ENCODE peak calls at places on chromosomes 12 and 14, in five cellular contexts. W is PC-3; M is CD8-positive, alpha-beta T cell; R is GM23248; G is right atrium auricular region. I is an unnamed sample.

GRCh38 chr14:52333823-52334657 is 19.9 kb downstream of the PTGER2 start:
- DNase-seq in M (no peak), R (peak; percentile 29), G (no peak), W (no peak), I (no peak)

GRCh38 chr12:52865090-52865944 is 16.5 kb upstream of the KRT78 start:
- DNase-seq in R (peak; percentile 80), M (no peak), W (peak; percentile 87), G (peak; percentile 75), I (peak; percentile 86)

GRCh38 chr12:68138480-68138879 is 21.1 kb downstream of the IFNG start:
- DNase-seq in W (no peak), M (no peak), R (no peak), G (no peak), I (no peak)

GRCh38 chr12:108694812-108695278 is 36.5 kb downstream of the CORO1C start:
- DNase-seq in R (peak; percentile 51), W (peak; percentile 69), M (no peak), G (no peak), I (no peak)

GRCh38 chr14:37889087-37889486 is 293.7 kb downstream of the TTC6 start:
- DNase-seq in W (no peak), M (no peak), R (no peak), G (no peak), I (no peak)

GRCh38 chr12:51662728-51663154 is 71.7 kb downstream of the SCN8A start:
- DNase-seq in W (no peak), G (no peak), M (no peak), R (no peak), I (no peak)

GRCh38 chr14:100246809-100247428 is 8.0 kb downstream of the YY1 start:
- DNase-seq in G (no peak), W (peak; percentile 80), M (no peak), R (peak; percentile 61), I (peak; percentile 68)

GRCh38 chr14:91307652-91308051 is 63.1 kb upstream of the GPR68 start:
- DNase-seq in M (no peak), R (no peak), G (no peak), W (no peak), I (no peak)

GRCh38 chr12:24798335-24798734 is 150.6 kb downstream of the BCAT1 start:
- DNase-seq in W (no peak), M (no peak), R (no peak), G (no peak), I (no peak)

GRCh38 chr12:24797901-24798300 is 151.0 kb downstream of the BCAT1 start:
- DNase-seq in M (no peak), W (no peak), G (no peak), R (no peak), I (no peak)

GRCh38 chr12:24808651-24809050 is 140.2 kb downstream of the BCAT1 start:
- DNase-seq in M (no peak), G (no peak), W (no peak), R (no peak), I (no peak)

GRCh38 chr12:24803406-24804245 is 145.3 kb downstream of the BCAT1 start:
- DNase-seq in M (no peak), G (no peak), R (no peak), W (no peak), I (no peak)
- H3K9me3 ChIP-seq in M (no peaks in the 10 kb centered on the region), G (peaks cover 4% of the 10 kb centered on the region), R (no peaks in the 10 kb centered on the region), W (no peaks in the 10 kb centered on the region), I (peaks cover 6% of the 10 kb centered on the region)

GRCh38 chr14:105414456-105415371 is 4.9 kb upstream of the MTA1 start:
- DNase-seq in G (peak; percentile 82), R (peak; percentile 84), M (peak; percentile 57), W (peak; percentile 31), I (peak; percentile 88)

GRCh38 chr14:105411017-105411941 is 8.3 kb upstream of the MTA1 start:
- DNase-seq in W (peak; percentile 63), M (no peak), R (peak; percentile 79), G (no peak), I (peak; percentile 80)

GRCh38 chr14:105413542-105413886 is 6.1 kb upstream of the MTA1 start:
- DNase-seq in R (no peak), M (no peak), G (no peak), W (no peak), I (no peak)

GRCh38 chr14:105411985-105412767 is 7.5 kb upstream of the MTA1 start:
- DNase-seq in R (no peak), M (no peak), W (no peak), G (no peak), I (no peak)

DNA sequence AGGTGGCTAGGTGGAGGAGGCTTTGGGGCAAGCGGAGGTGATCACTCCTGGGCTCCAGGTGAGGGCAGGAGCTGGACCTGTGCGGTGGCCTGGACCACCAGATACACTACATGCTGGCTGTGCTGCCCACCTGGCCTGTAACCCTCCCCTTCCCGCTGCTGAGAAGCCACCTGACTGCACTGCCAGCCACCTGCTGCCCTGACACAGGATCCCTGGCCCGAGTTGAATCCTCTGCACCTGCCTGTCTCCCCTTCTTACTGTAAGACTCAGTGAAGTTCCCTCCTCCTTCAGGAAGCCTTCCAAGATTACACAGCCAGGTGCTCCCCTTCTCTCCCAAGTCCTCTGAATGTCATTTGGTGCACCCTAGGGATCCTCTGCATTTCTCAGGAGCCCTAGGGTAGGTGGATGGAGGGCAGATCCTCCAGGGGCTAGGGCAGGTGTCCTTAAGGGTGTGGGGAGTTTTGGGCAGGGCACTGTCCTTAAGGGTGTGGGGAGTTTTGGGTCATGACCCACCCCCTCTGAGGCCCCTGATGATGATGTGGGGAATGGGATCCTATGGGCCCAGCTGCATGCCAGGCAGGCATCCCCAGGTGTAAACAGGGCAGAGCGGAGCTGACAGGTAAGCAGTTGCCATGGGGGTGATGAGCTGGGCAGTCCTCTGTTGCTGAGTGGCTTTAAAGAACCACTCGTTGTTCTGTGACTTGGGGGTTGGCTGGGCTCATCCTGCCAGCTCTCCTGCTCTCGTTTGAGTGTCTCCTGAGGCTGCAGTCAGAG is 6.7 kb upstream of the MTA1 start:
- DNase-seq in G (no peak), W (no peak), M (no peak), R (no peak), I (no peak)
- H3K27me3 ChIP-seq in G (no peaks in the 10 kb centered on the region), W (no peaks in the 10 kb centered on the region), M (peaks cover 4% of the 10 kb centered on the region), R (no peaks in the 10 kb centered on the region), I (no peaks in the 10 kb centered on the region)

GRCh38 chr12:77357654-77358053 is 292.3 kb upstream of the E2F7 start:
- DNase-seq in M (no peak), G (no peak), W (peak; percentile 37), R (no peak), I (no peak)

GRCh38 chr12:77366616-77367015 is 301.2 kb upstream of the E2F7 start:
- DNase-seq in G (no peak), M (no peak), W (no peak), R (no peak), I (no peak)

GRCh38 chr12:77364400-77364799 is 299.0 kb upstream of the E2F7 start:
- DNase-seq in M (no peak), G (no peak), R (no peak), W (no peak), I (no peak)

GRCh38 chr12:77368379-77368778 is 303.0 kb upstream of the E2F7 start:
- DNase-seq in R (no peak), M (no peak), W (no peak), G (no peak), I (no peak)

DNA sequence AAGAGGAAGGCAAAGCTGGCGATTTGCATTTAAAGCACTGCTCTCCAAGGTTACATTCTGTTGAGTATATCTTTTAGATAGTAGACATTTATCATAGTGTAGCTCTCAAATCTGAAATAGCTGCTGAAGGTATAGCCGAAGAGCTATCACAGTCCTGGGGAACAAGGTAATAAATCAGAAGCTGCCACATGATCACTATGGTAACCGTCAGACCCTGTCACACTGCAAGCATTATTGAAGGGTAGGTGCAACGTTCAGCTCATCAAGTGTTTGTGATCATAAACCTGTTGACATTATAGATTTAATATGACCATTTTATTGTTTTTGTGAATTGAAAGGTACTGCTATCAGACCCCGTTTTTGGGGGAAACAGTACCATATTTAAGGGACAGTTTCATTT is 297.5 kb upstream of the E2F7 start:
- DNase-seq in W (no peak), M (no peak), R (no peak), G (no peak), I (no peak)
- H3K9me3 ChIP-seq in W (no peaks in the 10 kb centered on the region), M (no peaks in the 10 kb centered on the region), R (no peaks in the 10 kb centered on the region), G (no peaks in the 10 kb centered on the region), I (no peaks in the 10 kb centered on the region)

DNA sequence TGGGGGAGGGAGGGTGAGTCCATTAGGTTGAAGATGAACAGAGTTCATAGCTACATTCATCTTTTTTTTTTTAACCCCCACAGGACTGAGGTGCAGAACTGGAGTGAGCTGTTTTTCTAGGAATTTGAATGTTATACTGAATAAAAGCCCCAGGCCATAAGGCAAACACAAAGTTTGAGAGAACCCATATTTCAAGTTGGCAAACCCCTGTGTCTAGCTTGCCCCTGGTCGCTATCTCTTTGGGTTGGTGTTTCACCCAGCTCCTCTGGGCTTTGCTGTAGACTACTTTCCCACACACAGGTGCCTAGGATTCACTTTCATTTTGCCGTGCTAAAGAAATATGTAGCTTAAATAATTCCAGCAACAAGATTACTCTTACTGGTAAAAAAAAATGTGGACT is 5.2 kb upstream of the LMO3 start:
- DNase-seq in G (no peak), R (no peak), W (no peak), M (no peak), I (no peak)
- H3K27me3 ChIP-seq in G (peaks cover 13% of the 10 kb centered on the region), R (no peaks in the 10 kb centered on the region), W (no peaks in the 10 kb centered on the region), M (no peaks in the 10 kb centered on the region), I (no peaks in the 10 kb centered on the region)

DNA sequence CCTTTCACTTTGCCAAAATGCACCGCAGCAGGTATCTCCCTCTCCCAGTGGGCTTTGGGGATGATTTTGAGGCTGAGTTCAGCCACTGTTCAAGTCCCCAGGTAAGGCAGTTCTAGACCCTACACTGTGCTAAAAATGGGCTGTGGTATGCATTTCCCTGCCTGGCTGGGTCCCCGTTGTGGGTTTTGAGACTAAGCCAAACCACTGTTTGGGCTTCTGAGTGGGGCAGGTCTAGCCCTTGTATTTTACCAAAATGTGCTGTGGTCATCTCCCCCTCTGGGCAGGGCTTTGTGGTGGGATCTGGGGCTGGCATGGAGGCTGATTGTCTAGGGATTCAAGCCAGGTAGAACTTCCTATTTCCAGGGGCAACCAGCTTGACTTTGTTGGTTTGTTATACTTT is 13.6 kb upstream of the OR4Q3 start:
- DNase-seq in W (no peak), M (no peak), G (no peak), R (no peak), I (no peak)
- H3K9me3 ChIP-seq in W (peaks cover 29% of the 10 kb centered on the region), M (no peaks in the 10 kb centered on the region), G (peaks cover 6% of the 10 kb centered on the region), R (peaks cover 4% of the 10 kb centered on the region), I (peaks cover 17% of the 10 kb centered on the region)

GRCh38 chr12:1574863-1575254 is 19.5 kb downstream of the FBXL14 start:
- DNase-seq in M (no peak), G (no peak), R (no peak), W (no peak), I (no peak)

GRCh38 chr12:1572731-1573130 is 21.6 kb downstream of the FBXL14 start:
- DNase-seq in G (no peak), M (no peak), W (peak; percentile 14), R (no peak), I (no peak)

GRCh38 chr12:1575287-1575798 is 19.0 kb downstream of the FBXL14 start:
- DNase-seq in W (no peak), R (peak; percentile 47), M (no peak), G (no peak), I (no peak)

GRCh38 chr12:1575799-1576401 is 18.5 kb downstream of the FBXL14 start:
- DNase-seq in G (no peak), W (peak; percentile 66), R (peak; percentile 65), M (no peak), I (no peak)

GRCh38 chr12:1573960-1574862 is 20.2 kb downstream of the FBXL14 start:
- DNase-seq in M (no peak), R (no peak), W (no peak), G (no peak), I (no peak)
- H3K27me3 ChIP-seq in M (no peaks in the 10 kb centered on the region), R (no peaks in the 10 kb centered on the region), W (no peaks in the 10 kb centered on the region), G (no peaks in the 10 kb centered on the region), I (no peaks in the 10 kb centered on the region)

I was measured in adipocyte.